ENCODE peak calls at places on chromosomes 5 and 9, in nine cellular contexts. O is upper lobe of right lung; A is stimulated activated CD4-positive, alpha-beta T cell treated with anti-CD3 and anti-CD28 coated beads, Interleukin-2, amount 100 ng/mL, for 48 hours; B is HuH-7.5; N is breast epithelium; M is K562; X is dermis microvascular lymphatic vessel endothelial cell; V is HT1080; Y is fibroblast of the conjunctiva. D is an unnamed sample.

GRCh38 chr5:42894057-42894456 is 82.4 kb upstream of the SELENOP start:
- DNase-seq in X (no peak), M (no peak), N (no peak), V (peak), B (no peak), Y (no peak), A (no peak), O (no peak), D (no peak)

GRCh38 chr9:96858018-96858573 is 3.8 kb upstream of the ZNF782 start:
- DNase-seq in B (no peak), N (no peak), Y (no peak), M (peak), V (peak), X (peak), A (no peak), O (no peak), D (peak)

GRCh38 chr5:102450313-102450990 is 48.3 kb downstream of the SLCO6A1 start:
- DNase-seq in M (no peak), N (no peak), A (no peak), V (peak), O (no peak), B (no peak), X (peak), Y (no peak), D (peak)

GRCh38 chr9:114518120-114518519 is 12.8 kb upstream of the WHRN start:
- DNase-seq in B (no peak), O (no peak), M (no peak), A (no peak), V (no peak), X (no peak), Y (no peak), N (no peak), D (no peak)

GRCh38 chr5:14591548-14591947 is 10.0 kb downstream of the OTULINL start:
- DNase-seq in O (no peak), X (no peak), M (no peak), A (no peak), N (no peak), V (peak), B (peak), Y (no peak), D (peak)

GRCh38 chr5:115295775-115296129 is 702 bp downstream of the CCDC112 start:
- DNase-seq in Y (no peak), B (no peak), X (no peak), M (peak), O (no peak), V (no peak), N (no peak), A (no peak), D (no peak)

GRCh38 chr9:73565833-73566465 is 414.3 kb downstream of the ANXA1 start:
- DNase-seq in Y (no peak), V (peak), B (no peak), N (no peak), A (no peak), M (no peak), O (no peak), X (peak), D (peak)

GRCh38 chr5:10789021-10789420 is 28.0 kb upstream of the DAP start:
- DNase-seq in A (no peak), X (peak), O (no peak), M (no peak), Y (peak), V (peak), N (no peak), B (no peak), D (no peak)

GRCh38 chr5:132211787-132212186 is 15.9 kb downstream of the P4HA2 start:
- DNase-seq in N (no peak), Y (no peak), B (no peak), O (no peak), M (no peak), A (no peak), X (no peak), V (no peak), D (no peak)

GRCh38 chr5:92560698-92561361 is 1020.2 kb downstream of the NR2F1-AS1 start:
- DNase-seq in O (no peak), B (no peak), V (no peak), X (no peak), M (no peak), Y (peak), N (no peak), A (no peak), D (peak)

GRCh38 chr5:150000990-150001659 is 586 bp downstream of the HMGXB3 start:
- DNase-seq in X (peak), V (peak), M (peak), N (no peak), O (peak), Y (no peak), A (peak), B (no peak), D (peak)

GRCh38 chr5:96090205-96090604 is 128.6 kb upstream of the ELL2 start:
- DNase-seq in X (no peak), O (no peak), Y (no peak), N (no peak), A (no peak), M (no peak), B (no peak), V (no peak), D (no peak)

GRCh38 chr5:132050661-132051371 is 9.6 kb upstream of the IL3 start:
- DNase-seq in A (no peak), N (no peak), V (no peak), X (no peak), B (no peak), M (no peak), Y (no peak), O (no peak), D (no peak)

GRCh38 chr5:88679638-88680037 is 203.3 kb downstream of the MEF2C start:
- DNase-seq in A (no peak), X (no peak), O (no peak), V (no peak), N (no peak), B (no peak), M (no peak), Y (no peak), D (no peak)

GRCh38 chr5:2298746-2299145 is 416.0 kb upstream of the IRX4 start:
- DNase-seq in X (no peak), A (no peak), V (no peak), M (no peak), O (no peak), N (peak), Y (no peak), B (no peak), D (no peak)

GRCh38 chr9:107976767-107977166 is 487.2 kb upstream of the KLF4 start:
- DNase-seq in X (no peak), Y (no peak), V (no peak), A (no peak), M (no peak), N (no peak), O (peak), B (no peak), D (no peak)

D was measured in kidney tubule cell.